ENCODE peak calls at places on chromosome 1, in eight cellular contexts. T, N, W, U, C, E, K and G are unnamed samples.

GRCh38 chr1:162373072-162373427 is 3.6 kb downstream of the SPATA46 start:
- DNase-seq in T (peak), N (no peak), W (no peak), U (no peak), C (no peak), E (no peak), K (no peak), G (no peak)

GRCh38 chr1:25871086-25871703 is 4.3 kb downstream of the PAQR7 start:
- DNase-seq in T (peak), N (no peak), W (no peak), U (peak), C (no peak), E (no peak), K (no peak), G (no peak)

GRCh38 chr1:222416001-222416791 is 131.7 kb downstream of the HHIPL2 start:
- DNase-seq in T (no peak), N (no peak), W (no peak), U (no peak), C (peak), E (no peak), K (no peak), G (no peak)

GRCh38 chr1:203321273-203322052 is 16.1 kb downstream of the BTG2 start:
- DNase-seq in T (peak), N (no peak), W (no peak), U (no peak), C (no peak), E (no peak), K (no peak), G (no peak)

GRCh38 chr1:201025571-201026002 is 2.1 kb upstream of the KIF21B start:
- DNase-seq in T (no peak), N (no peak), W (no peak), U (no peak), C (peak), E (peak), K (no peak), G (peak)

GRCh38 chr1:233168384-233168783 is 127.1 kb downstream of the PCNX2 start:
- DNase-seq in T (no peak), N (no peak), W (no peak), U (no peak), C (peak), E (no peak), K (no peak), G (no peak)

GRCh38 chr1:193019442-193020026 is 39.6 kb downstream of the UCHL5 start:
- DNase-seq in T (no peak), N (peak), W (no peak), U (no peak), C (peak), E (peak), K (no peak), G (peak)

GRCh38 chr1:160428655-160429054 is 28.3 kb downstream of the VANGL2 start:
- DNase-seq in T (no peak), N (peak), W (no peak), U (no peak), C (peak), E (peak), K (peak), G (peak)

GRCh38 chr1:83838573-83838972 is 160.4 kb downstream of the TTLL7 start:
- DNase-seq in T (no peak), N (no peak), W (no peak), U (no peak), C (no peak), E (no peak), K (no peak), G (no peak)

GRCh38 chr1:22639286-22639685 is 2.9 kb downstream of the C1QA start:
- DNase-seq in T (no peak), N (peak), W (no peak), U (peak), C (peak), E (peak), K (no peak), G (peak)

GRCh38 chr1:22846453-22846852 is 126.2 kb downstream of the LACTBL1 start:
- DNase-seq in T (no peak), N (no peak), W (no peak), U (peak), C (no peak), E (no peak), K (no peak), G (no peak)

GRCh38 chr1:156347337-156347736 is 9.0 kb downstream of the TSACC start:
- DNase-seq in T (no peak), N (no peak), W (no peak), U (no peak), C (peak), E (peak), K (no peak), G (peak)

GRCh38 chr1:91699339-91699970 is 186.5 kb downstream of the TGFBR3 start:
- DNase-seq in T (no peak), N (no peak), W (no peak), U (no peak), C (peak), E (peak), K (no peak), G (peak)

GRCh38 chr1:116987256-116987555 is 14.4 kb upstream of the CD101 start:
- DNase-seq in T (no peak), N (peak), W (no peak), U (no peak), C (no peak), E (no peak), K (peak), G (no peak)

GRCh38 chr1:47399841-47400144 is 16.3 kb upstream of the FOXE3 start:
- DNase-seq in T (no peak), N (no peak), W (no peak), U (no peak), C (no peak), E (no peak), K (no peak), G (no peak)

GRCh38 chr1:160284220-160284781 is 632 bp downstream of the PEX19 start:
- DNase-seq in T (no peak), N (peak), W (no peak), U (no peak), C (peak), E (peak), K (no peak), G (peak)

GRCh38 chr1:165896277-165896676 is 68.9 kb downstream of the UCK2 start:
- DNase-seq in T (no peak), N (no peak), W (no peak), U (no peak), C (peak), E (peak), K (no peak), G (peak)

GRCh38 chr1:1947493-1947892 is 28.4 kb upstream of the TMEM52 start:
- DNase-seq in T (no peak), N (no peak), W (no peak), U (no peak), C (no peak), E (no peak), K (no peak), G (no peak)

GRCh38 chr1:109719337-109719837 is 7.3 kb downstream of the GSTM5 start:
- DNase-seq in T (no peak), N (no peak), W (no peak), U (no peak), C (peak), E (peak), K (no peak), G (peak)

GRCh38 chr1:221735976-221736375 is 5.9 kb downstream of the DUSP10 start:
- DNase-seq in T (no peak), N (no peak), W (no peak), U (no peak), C (no peak), E (no peak), K (no peak), G (no peak)

GRCh38 chr1:43367026-43367903 is 546 bp downstream of the ELOVL1 start:
- DNase-seq in T (no peak), N (peak), W (no peak), U (peak), C (no peak), E (no peak), K (peak), G (no peak)

GRCh38 chr1:149942207-149942606 is 5.5 kb upstream of the MTMR11 start:
- DNase-seq in T (no peak), N (peak), W (no peak), U (no peak), C (peak), E (peak), K (no peak), G (no peak)

GRCh38 chr1:205577874-205578658 is 53.7 kb downstream of the ELK4 start:
- DNase-seq in T (no peak), N (no peak), W (no peak), U (peak), C (peak), E (no peak), K (no peak), G (no peak)

GRCh38 chr1:229556551-229556950 is 2.0 kb downstream of the ABCB10 start:
- DNase-seq in T (no peak), N (peak), W (no peak), U (no peak), C (no peak), E (no peak), K (no peak), G (no peak)

GRCh38 chr1:158076461-158076860 is 83.0 kb downstream of the KIRREL1 start:
- DNase-seq in T (peak), N (no peak), W (no peak), U (no peak), C (peak), E (no peak), K (no peak), G (no peak)

GRCh38 chr1:84247425-84248220 is 53.9 kb upstream of the SAMD13 start:
- DNase-seq in T (no peak), N (peak), W (no peak), U (no peak), C (peak), E (peak), K (no peak), G (peak)

GRCh38 chr1:154407866-154408777 is 3.0 kb downstream of the IL6R start:
- DNase-seq in T (peak), N (no peak), W (no peak), U (peak), C (peak), E (peak), K (no peak), G (no peak)

GRCh38 chr1:95168638-95169411 is 51.7 kb downstream of the TLCD4 start:
- DNase-seq in T (no peak), N (peak), W (no peak), U (no peak), C (no peak), E (no peak), K (no peak), G (no peak)

GRCh38 chr1:31814041-31814511 is 1.7 kb downstream of the SPOCD1 start:
- DNase-seq in T (no peak), N (no peak), W (no peak), U (no peak), C (no peak), E (no peak), K (peak), G (no peak)

GRCh38 chr1:31815307-31815645 is 546 bp downstream of the SPOCD1 start:
- DNase-seq in T (no peak), N (no peak), W (no peak), U (no peak), C (no peak), E (no peak), K (peak), G (no peak)

GRCh38 chr1:31815752-31816484 is at the start of gene SPOCD1:
- DNase-seq in T (peak), N (peak), W (peak), U (peak), C (peak), E (peak), K (peak), G (peak)

GRCh38 chr1:31812158-31812829 is 3.5 kb downstream of the SPOCD1 start:
- DNase-seq in T (no peak), N (no peak), W (no peak), U (no peak), C (no peak), E (no peak), K (peak), G (no peak)

DNA sequence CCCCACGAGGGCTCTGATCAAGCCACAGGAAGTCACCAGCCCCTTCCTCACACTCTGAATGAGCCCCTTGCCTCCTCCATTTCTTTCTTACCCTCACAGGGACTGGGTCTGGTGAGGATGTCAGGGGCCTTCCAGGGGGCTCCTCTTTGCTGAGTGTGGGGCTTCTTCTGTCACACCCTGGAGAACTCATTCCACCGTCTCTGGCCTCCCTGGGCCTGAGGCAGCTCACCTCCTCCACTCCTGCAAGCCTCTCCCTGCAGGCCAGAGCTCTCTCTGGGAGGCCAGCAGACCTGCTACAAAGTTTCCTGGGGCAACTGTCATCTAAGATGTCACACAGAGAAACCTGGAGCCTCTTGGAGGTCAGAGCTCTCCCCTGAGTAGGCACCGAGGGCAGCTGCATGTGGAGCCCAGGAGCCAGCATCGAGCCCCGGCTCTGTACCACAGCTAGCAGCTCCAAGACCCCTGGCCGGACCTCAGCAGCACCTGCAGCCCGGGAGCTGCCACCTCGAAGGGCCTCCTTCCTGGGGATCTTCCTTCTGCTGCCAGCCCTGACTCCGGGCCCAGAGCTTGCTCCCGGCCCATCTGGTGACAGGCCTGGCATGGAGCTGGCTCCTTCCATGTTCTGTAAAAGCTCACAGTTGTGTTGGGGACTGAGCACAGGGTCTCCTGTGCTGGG is 1.1 kb downstream of the SPOCD1 start:
- DNase-seq in T (no peak), N (no peak), W (no peak), U (no peak), C (no peak), E (no peak), K (peak), G (no peak)
- H3K27ac ChIP-seq in T (no peak), N (no peak), W (no peak), U (no peak), C (no peak), E (no peak), K (no peak), G (no peak)

DNA sequence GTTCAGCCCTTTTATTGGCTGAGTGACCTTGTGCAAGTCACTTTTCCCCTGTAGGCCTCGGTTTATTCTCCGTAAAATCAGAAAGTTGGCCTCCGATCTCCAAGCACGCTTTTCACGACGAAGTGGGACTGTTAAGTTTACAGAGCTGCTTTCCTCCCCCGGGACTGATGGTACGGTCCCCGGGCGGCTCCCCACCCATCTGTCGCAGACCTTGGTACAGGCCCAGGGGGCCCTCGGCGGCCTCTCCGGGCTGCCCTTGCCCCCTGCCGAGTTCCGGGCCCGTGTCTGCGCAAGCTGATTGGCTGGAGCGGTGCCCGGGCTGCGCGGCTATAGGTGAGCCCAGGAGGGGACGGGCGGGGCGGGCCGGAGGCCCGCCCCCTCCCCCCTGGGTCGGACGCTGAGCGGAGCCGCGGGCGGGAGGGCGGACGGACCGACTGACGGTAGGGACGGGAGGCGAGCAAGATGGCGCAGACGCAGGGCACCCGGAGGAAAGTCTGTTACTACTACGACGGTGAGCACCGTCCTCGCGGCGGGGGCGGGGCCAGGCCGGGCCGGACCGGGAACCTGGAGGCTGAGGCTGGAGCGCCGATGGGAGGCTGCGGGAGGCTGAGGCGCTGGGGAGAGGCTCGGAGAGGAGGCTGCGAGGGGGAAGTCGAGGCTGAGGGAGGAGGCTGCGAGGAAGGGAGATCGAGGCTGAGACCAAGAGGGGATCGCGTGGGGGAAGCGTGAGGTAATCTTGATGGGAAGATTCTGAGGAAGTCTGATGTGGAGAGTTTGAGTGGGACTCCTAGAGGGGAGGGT is at the start of gene HDAC1:
- DNase-seq in T (peak), N (peak), W (peak), U (peak), C (peak), E (peak), K (peak), G (peak)
- H3K27ac ChIP-seq in T (peak), N (peak), W (peak), U (peak), C (peak), E (peak), K (peak), G (peak)

GRCh38 chr1:112933820-112934561 is 22.0 kb downstream of the SLC16A1 start:
- DNase-seq in T (no peak), N (no peak), W (no peak), U (no peak), C (no peak), E (no peak), K (no peak), G (no peak)

GRCh38 chr1:112934562-112934952 is 21.4 kb downstream of the SLC16A1 start:
- DNase-seq in T (no peak), N (no peak), W (no peak), U (no peak), C (peak), E (no peak), K (no peak), G (peak)

GRCh38 chr1:112937495-112937894 is 18.5 kb downstream of the SLC16A1 start:
- DNase-seq in T (no peak), N (no peak), W (no peak), U (no peak), C (no peak), E (no peak), K (no peak), G (no peak)

GRCh38 chr1:112937070-112937469 is 18.9 kb downstream of the SLC16A1 start:
- DNase-seq in T (no peak), N (no peak), W (no peak), U (no peak), C (peak), E (no peak), K (no peak), G (no peak)

GRCh38 chr1:112935474-112936289 is 20.3 kb downstream of the SLC16A1 start:
- DNase-seq in T (no peak), N (no peak), W (no peak), U (no peak), C (peak), E (peak), K (no peak), G (no peak)
- H3K27ac ChIP-seq in T (no peak), N (peak), W (no peak), U (no peak), C (peak), E (no peak), K (no peak), G (peak)

GRCh38 chr1:174964261-174964984 is 35.3 kb upstream of the CACYBP start:
- DNase-seq in T (no peak), N (peak), W (no peak), U (no peak), C (no peak), E (no peak), K (no peak), G (no peak)

GRCh38 chr1:174966000-174966572 is 33.7 kb upstream of the CACYBP start:
- DNase-seq in T (no peak), N (no peak), W (no peak), U (no peak), C (no peak), E (no peak), K (no peak), G (no peak)

GRCh38 chr1:174960362-174960761 is 39.4 kb upstream of the CACYBP start:
- DNase-seq in T (no peak), N (no peak), W (no peak), U (no peak), C (no peak), E (no peak), K (no peak), G (no peak)

GRCh38 chr1:174965006-174965971 is 34.5 kb upstream of the CACYBP start:
- DNase-seq in T (no peak), N (peak), W (no peak), U (no peak), C (peak), E (no peak), K (peak), G (no peak)

DNA sequence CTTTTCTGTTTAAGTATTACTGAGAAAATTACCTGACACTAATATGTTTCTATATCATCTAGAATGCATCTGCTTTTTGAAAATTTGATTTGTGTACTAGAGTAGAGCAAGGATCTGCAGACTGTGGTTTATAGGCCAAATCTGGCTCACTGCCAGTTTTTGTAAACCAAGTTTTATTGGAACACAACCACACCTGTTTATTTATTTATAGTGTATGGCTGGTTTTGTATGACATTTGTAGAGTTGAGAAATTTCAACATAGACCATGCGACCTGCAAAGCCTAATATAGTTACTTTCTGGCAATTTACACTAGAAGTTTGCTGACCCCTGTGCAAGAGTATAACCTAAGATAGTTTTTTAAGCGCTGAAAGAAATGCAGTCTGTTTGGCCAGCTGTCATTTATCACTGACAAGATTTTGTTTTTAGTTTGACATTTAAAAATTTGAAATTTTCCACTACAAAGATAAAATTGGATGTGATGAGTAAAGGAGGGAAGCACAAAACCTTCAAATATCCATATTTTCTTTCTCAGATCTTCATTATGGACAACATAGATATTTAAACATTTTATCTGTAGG is 36.1 kb upstream of the CACYBP start:
- DNase-seq in T (no peak), N (no peak), W (no peak), U (no peak), C (no peak), E (no peak), K (no peak), G (no peak)
- H3K27ac ChIP-seq in T (peak), N (peak), W (peak), U (peak), C (no peak), E (no peak), K (peak), G (no peak)

GRCh38 chr1:19400189-19400588 is 85.2 kb downstream of the CAPZB start:
- DNase-seq in T (peak), N (no peak), W (no peak), U (no peak), C (no peak), E (no peak), K (no peak), G (no peak)

GRCh38 chr1:19403256-19403655 is 82.1 kb downstream of the CAPZB start:
- DNase-seq in T (peak), N (no peak), W (no peak), U (no peak), C (no peak), E (no peak), K (no peak), G (no peak)

GRCh38 chr1:19402031-19402430 is 83.3 kb downstream of the CAPZB start:
- DNase-seq in T (peak), N (no peak), W (no peak), U (no peak), C (no peak), E (no peak), K (no peak), G (no peak)

GRCh38 chr1:19398309-19398760 is 86.2 kb downstream of the SLC66A1 start:
- DNase-seq in T (peak), N (peak), W (no peak), U (no peak), C (peak), E (peak), K (no peak), G (peak)

GRCh38 chr1:19400875-19401854 is 84.2 kb downstream of the CAPZB start:
- DNase-seq in T (no peak), N (no peak), W (no peak), U (no peak), C (no peak), E (no peak), K (no peak), G (no peak)
- H3K27ac ChIP-seq in T (peak), N (no peak), W (peak), U (peak), C (peak), E (no peak), K (no peak), G (no peak)